ENCODE peak calls at places on chromosomes 13 and 19, in nine cellular contexts. One of them, this sample, is unnamed.
A peak's percentile ranks its signal among the peaks of the same experiment; 100 is the strongest.

GRCh38 chr13:111970501-111971155 is 96.3 kb upstream of the SOX1 start:
- DNase-seq in GM20000: no peak
- DNase-seq in heart right ventricle: no peak
- DNase-seq in cardiac fibroblast: no peak
- DNase-seq in upper lobe of left lung: no peak
- DNase-seq in C1 segment of cervical spinal cord: no peak
- DNase-seq in SW 1271: no peak
- DNase-seq in T-helper 17 cell: no peak
- DNase-seq in BJ: no peak
- DNase-seq in this sample: no peak

GRCh38 chr19:55058781-55059610 is 4.0 kb downstream of the RDH13 start:
- DNase-seq in GM20000: no peak
- DNase-seq in heart right ventricle: no peak
- DNase-seq in cardiac fibroblast: no peak
- DNase-seq in upper lobe of left lung: no peak
- DNase-seq in C1 segment of cervical spinal cord: no peak
- DNase-seq in SW 1271: no peak
- DNase-seq in T-helper 17 cell: no peak
- DNase-seq in BJ: no peak
- DNase-seq in this sample: no peak

GRCh38 chr19:40471111-40471510 is 4.3 kb downstream of the SPTBN4 start:
- DNase-seq in GM20000: no peak
- DNase-seq in heart right ventricle: no peak
- DNase-seq in cardiac fibroblast: no peak
- DNase-seq in upper lobe of left lung: no peak
- DNase-seq in C1 segment of cervical spinal cord: no peak
- DNase-seq in SW 1271: no peak
- DNase-seq in T-helper 17 cell: no peak
- DNase-seq in BJ: no peak
- DNase-seq in this sample: no peak

GRCh38 chr13:48748681-48749080 is 95.0 kb downstream of the CYSLTR2 start:
- DNase-seq in GM20000: no peak
- DNase-seq in heart right ventricle: no peak
- DNase-seq in cardiac fibroblast: peak; percentile 28
- DNase-seq in upper lobe of left lung: no peak
- DNase-seq in C1 segment of cervical spinal cord: no peak
- DNase-seq in SW 1271: no peak
- DNase-seq in T-helper 17 cell: no peak
- DNase-seq in BJ: no peak
- DNase-seq in this sample: no peak

GRCh38 chr13:114059946-114060860 is 72.2 kb downstream of the RASA3 start:
- DNase-seq in GM20000: no peak
- DNase-seq in heart right ventricle: peak; percentile 62
- DNase-seq in cardiac fibroblast: no peak
- DNase-seq in upper lobe of left lung: peak; percentile 88
- DNase-seq in C1 segment of cervical spinal cord: no peak
- DNase-seq in SW 1271: no peak
- DNase-seq in T-helper 17 cell: no peak
- DNase-seq in BJ: no peak
- DNase-seq in this sample: peak; percentile 85

GRCh38 chr19:31427857-31428256 is 78.6 kb upstream of the TSHZ3 start:
- DNase-seq in GM20000: no peak
- DNase-seq in heart right ventricle: no peak
- DNase-seq in cardiac fibroblast: peak; percentile 38
- DNase-seq in upper lobe of left lung: no peak
- DNase-seq in C1 segment of cervical spinal cord: no peak
- DNase-seq in SW 1271: no peak
- DNase-seq in T-helper 17 cell: no peak
- DNase-seq in BJ: no peak
- DNase-seq in this sample: no peak

GRCh38 chr19:3674784-3675183 is 25.5 kb downstream of the PIP5K1C start:
- DNase-seq in GM20000: no peak
- DNase-seq in heart right ventricle: no peak
- DNase-seq in cardiac fibroblast: no peak
- DNase-seq in upper lobe of left lung: no peak
- DNase-seq in C1 segment of cervical spinal cord: no peak
- DNase-seq in SW 1271: no peak
- DNase-seq in T-helper 17 cell: no peak
- DNase-seq in BJ: no peak
- DNase-seq in this sample: no peak

GRCh38 chr19:38070573-38070972 is 153.4 kb downstream of the DPF1 start:
- DNase-seq in GM20000: no peak
- DNase-seq in heart right ventricle: no peak
- DNase-seq in cardiac fibroblast: peak; percentile 79
- DNase-seq in upper lobe of left lung: no peak
- DNase-seq in C1 segment of cervical spinal cord: no peak
- DNase-seq in SW 1271: no peak
- DNase-seq in T-helper 17 cell: no peak
- DNase-seq in BJ: no peak
- DNase-seq in this sample: no peak

GRCh38 chr13:25137624-25137892 is 34.5 kb downstream of the AMER2 start:
- DNase-seq in GM20000: no peak
- DNase-seq in heart right ventricle: no peak
- DNase-seq in cardiac fibroblast: no peak
- DNase-seq in upper lobe of left lung: no peak
- DNase-seq in C1 segment of cervical spinal cord: peak; percentile 27
- DNase-seq in SW 1271: no peak
- DNase-seq in T-helper 17 cell: no peak
- DNase-seq in BJ: no peak
- DNase-seq in this sample: no peak

GRCh38 chr13:60869941-60870613 is 473.1 kb downstream of the TDRD3 start:
- DNase-seq in GM20000: no peak
- DNase-seq in heart right ventricle: peak; percentile 12
- DNase-seq in cardiac fibroblast: no peak
- DNase-seq in upper lobe of left lung: peak; percentile 10
- DNase-seq in C1 segment of cervical spinal cord: no peak
- DNase-seq in SW 1271: no peak
- DNase-seq in T-helper 17 cell: no peak
- DNase-seq in BJ: no peak
- DNase-seq in this sample: no peak

GRCh38 chr19:2015611-2015950 is at the start of gene BTBD2:
- DNase-seq in GM20000: no peak
- DNase-seq in heart right ventricle: peak; percentile 66
- DNase-seq in cardiac fibroblast: peak; percentile 77
- DNase-seq in upper lobe of left lung: no peak
- DNase-seq in C1 segment of cervical spinal cord: peak; percentile 78
- DNase-seq in SW 1271: no peak
- DNase-seq in T-helper 17 cell: no peak
- DNase-seq in BJ: no peak
- DNase-seq in this sample: peak; percentile 62

GRCh38 chr19:18205180-18205915 is 1.5 kb upstream of the RAB3A start:
- DNase-seq in GM20000: peak; percentile 81
- DNase-seq in heart right ventricle: peak; percentile 83
- DNase-seq in cardiac fibroblast: peak; percentile 76
- DNase-seq in upper lobe of left lung: peak; percentile 87
- DNase-seq in C1 segment of cervical spinal cord: peak; percentile 45
- DNase-seq in SW 1271: no peak
- DNase-seq in T-helper 17 cell: no peak
- DNase-seq in BJ: no peak
- DNase-seq in this sample: peak; percentile 94

GRCh38 chr19:38734426-38735256 is 9.6 kb downstream of the CAPN12 start:
- DNase-seq in GM20000: peak; percentile 75
- DNase-seq in heart right ventricle: no peak
- DNase-seq in cardiac fibroblast: no peak
- DNase-seq in upper lobe of left lung: peak; percentile 73
- DNase-seq in C1 segment of cervical spinal cord: no peak
- DNase-seq in SW 1271: no peak
- DNase-seq in T-helper 17 cell: no peak
- DNase-seq in BJ: no peak
- DNase-seq in this sample: no peak

GRCh38 chr13:50128406-50129048 is 113.3 kb downstream of the KCNRG start:
- DNase-seq in GM20000: peak; percentile 60
- DNase-seq in heart right ventricle: no peak
- DNase-seq in cardiac fibroblast: no peak
- DNase-seq in upper lobe of left lung: no peak
- DNase-seq in C1 segment of cervical spinal cord: no peak
- DNase-seq in SW 1271: no peak
- DNase-seq in T-helper 17 cell: peak; percentile 14
- DNase-seq in BJ: no peak
- DNase-seq in this sample: no peak

GRCh38 chr13:77386046-77386445 is 59.2 kb upstream of the MYCBP2 start:
- DNase-seq in GM20000: no peak
- DNase-seq in heart right ventricle: no peak
- DNase-seq in cardiac fibroblast: peak; percentile 65
- DNase-seq in upper lobe of left lung: no peak
- DNase-seq in C1 segment of cervical spinal cord: no peak
- DNase-seq in SW 1271: no peak
- DNase-seq in T-helper 17 cell: no peak
- DNase-seq in BJ: no peak
- DNase-seq in this sample: no peak

GRCh38 chr13:79317856-79318255 is 88.2 kb downstream of the RBM26 start:
- DNase-seq in GM20000: no peak
- DNase-seq in heart right ventricle: no peak
- DNase-seq in cardiac fibroblast: no peak
- DNase-seq in upper lobe of left lung: no peak
- DNase-seq in C1 segment of cervical spinal cord: no peak
- DNase-seq in SW 1271: no peak
- DNase-seq in T-helper 17 cell: no peak
- DNase-seq in BJ: no peak
- DNase-seq in this sample: no peak

GRCh38 chr19:49664171-49665070 is 1.2 kb downstream of the IRF3 start:
- DNase-seq in GM20000: peak; percentile 91
- DNase-seq in heart right ventricle: peak; percentile 91
- DNase-seq in cardiac fibroblast: peak; percentile 79
- DNase-seq in upper lobe of left lung: peak; percentile 97
- DNase-seq in C1 segment of cervical spinal cord: peak; percentile 79
- DNase-seq in SW 1271: peak; percentile 42
- DNase-seq in T-helper 17 cell: peak; percentile 81
- DNase-seq in BJ: no peak
- DNase-seq in this sample: peak; percentile 94

GRCh38 chr13:45297456-45298205 is 43.4 kb downstream of the TPT1 start:
- DNase-seq in GM20000: no peak
- DNase-seq in heart right ventricle: no peak
- DNase-seq in cardiac fibroblast: no peak
- DNase-seq in upper lobe of left lung: no peak
- DNase-seq in C1 segment of cervical spinal cord: no peak
- DNase-seq in SW 1271: no peak
- DNase-seq in T-helper 17 cell: no peak
- DNase-seq in BJ: no peak
- DNase-seq in this sample: no peak

GRCh38 chr13:29503041-29503837 is 92.2 kb downstream of the SLC7A1 start:
- DNase-seq in GM20000: no peak
- DNase-seq in heart right ventricle: no peak
- DNase-seq in cardiac fibroblast: no peak
- DNase-seq in upper lobe of left lung: no peak
- DNase-seq in C1 segment of cervical spinal cord: no peak
- DNase-seq in SW 1271: no peak
- DNase-seq in T-helper 17 cell: no peak
- DNase-seq in BJ: no peak
- DNase-seq in this sample: no peak

GRCh38 chr19:1011831-1012333 is 9.0 kb downstream of the TMEM259 start:
- DNase-seq in GM20000: no peak
- DNase-seq in heart right ventricle: no peak
- DNase-seq in cardiac fibroblast: no peak
- DNase-seq in upper lobe of left lung: peak; percentile 83
- DNase-seq in C1 segment of cervical spinal cord: no peak
- DNase-seq in SW 1271: no peak
- DNase-seq in T-helper 17 cell: no peak
- DNase-seq in BJ: no peak
- DNase-seq in this sample: no peak

GRCh38 chr19:10007366-10007765 is 2.9 kb downstream of the COL5A3 start:
- DNase-seq in GM20000: no peak
- DNase-seq in heart right ventricle: peak; percentile 66
- DNase-seq in cardiac fibroblast: no peak
- DNase-seq in upper lobe of left lung: peak; percentile 48
- DNase-seq in C1 segment of cervical spinal cord: no peak
- DNase-seq in SW 1271: no peak
- DNase-seq in T-helper 17 cell: no peak
- DNase-seq in BJ: no peak
- DNase-seq in this sample: peak; percentile 62

GRCh38 chr13:70923863-70924752 is 815.9 kb upstream of the KLHL1 start:
- DNase-seq in GM20000: no peak
- DNase-seq in heart right ventricle: no peak
- DNase-seq in cardiac fibroblast: peak; percentile 10
- DNase-seq in upper lobe of left lung: peak; percentile 71
- DNase-seq in C1 segment of cervical spinal cord: no peak
- DNase-seq in SW 1271: no peak
- DNase-seq in T-helper 17 cell: no peak
- DNase-seq in BJ: no peak
- DNase-seq in this sample: peak; percentile 39

GRCh38 chr19:12611361-12611699 is 610 bp downstream of the ZNF791 start:
- DNase-seq in GM20000: peak; percentile 33
- DNase-seq in heart right ventricle: peak; percentile 61
- DNase-seq in cardiac fibroblast: peak; percentile 69
- DNase-seq in upper lobe of left lung: no peak
- DNase-seq in C1 segment of cervical spinal cord: peak; percentile 37
- DNase-seq in SW 1271: peak; percentile 54
- DNase-seq in T-helper 17 cell: no peak
- DNase-seq in BJ: peak; percentile 9
- DNase-seq in this sample: peak; percentile 77

GRCh38 chr19:31378404-31378803 is 29.2 kb upstream of the TSHZ3 start:
- DNase-seq in GM20000: no peak
- DNase-seq in heart right ventricle: no peak
- DNase-seq in cardiac fibroblast: peak; percentile 94
- DNase-seq in upper lobe of left lung: no peak
- DNase-seq in C1 segment of cervical spinal cord: no peak
- DNase-seq in SW 1271: no peak
- DNase-seq in T-helper 17 cell: no peak
- DNase-seq in BJ: peak; percentile 90
- DNase-seq in this sample: peak; percentile 35